ENCODE peak calls at places on chromosomes 1 and 21, in four cellular contexts. S is IMR-90, B is A549, L is K562. H is an unnamed sample.

GRCh38 chr1:186865861-186866260 is 37.1 kb downstream of the PLA2G4A start:
- DNase-seq in S (no peak), B (no peak), L (no peak), H (no peak)

GRCh38 chr1:24622218-24622617 is 20.9 kb upstream of the SRRM1 start:
- DNase-seq in S (no peak), B (no peak), L (no peak), H (no peak)

GRCh38 chr1:92040971-92041370 is 11.2 kb downstream of the EPHX4 start:
- DNase-seq in S (peak), B (no peak), L (no peak), H (no peak)

GRCh38 chr21:32096411-32096810 is 182.4 kb downstream of the MIS18A start:
- DNase-seq in S (no peak), B (peak), L (peak), H (peak)

GRCh38 chr1:209661081-209661480 is 8.9 kb upstream of the LAMB3 start:
- DNase-seq in S (no peak), B (no peak), L (no peak), H (no peak)

GRCh38 chr1:110544753-110545152 is 25.8 kb upstream of the KCNA10 start:
- DNase-seq in S (no peak), B (no peak), L (no peak), H (no peak)

GRCh38 chr21:31554511-31555022 is 104.9 kb upstream of the SOD1 start:
- DNase-seq in S (peak), B (no peak), L (no peak), H (no peak)

GRCh38 chr1:22318279-22318983 is 133.2 kb upstream of the ZBTB40 start:
- DNase-seq in S (no peak), B (no peak), L (no peak), H (no peak)

GRCh38 chr1:232598133-232598532 is 31.8 kb downstream of the SIPA1L2 start:
- DNase-seq in S (no peak), B (no peak), L (no peak), H (no peak)

GRCh38 chr21:37183749-37184148 is 83.4 kb downstream of the VPS26C start:
- DNase-seq in S (no peak), B (no peak), L (no peak), H (no peak)

GRCh38 chr21:38957575-38958340 is 152.0 kb downstream of the ETS2 start:
- DNase-seq in S (no peak), B (no peak), L (no peak), H (no peak)

GRCh38 chr1:107339775-107340174 is 198.9 kb downstream of the NTNG1 start:
- DNase-seq in S (no peak), B (no peak), L (no peak), H (no peak)

GRCh38 chr1:203871114-203871875 is 9.9 kb downstream of the SNRPE start:
- DNase-seq in S (peak), B (peak), L (peak), H (peak)

GRCh38 chr1:206547104-206547503 is 39.8 kb downstream of the RASSF5 start:
- DNase-seq in S (no peak), B (no peak), L (no peak), H (no peak)

GRCh38 chr1:160521554-160521953 is 1.5 kb downstream of the SLAMF6 start:
- DNase-seq in S (no peak), B (no peak), L (no peak), H (no peak)

GRCh38 chr1:160520999-160521398 is 2.1 kb downstream of the SLAMF6 start:
- DNase-seq in S (no peak), B (no peak), L (no peak), H (no peak)

GRCh38 chr1:160522622-160523345 is at the start of gene SLAMF6:
- DNase-seq in S (no peak), B (no peak), L (no peak), H (no peak)

GRCh38 chr1:160520582-160520981 is 2.5 kb downstream of the SLAMF6 start:
- DNase-seq in S (no peak), B (no peak), L (no peak), H (no peak)

DNA sequence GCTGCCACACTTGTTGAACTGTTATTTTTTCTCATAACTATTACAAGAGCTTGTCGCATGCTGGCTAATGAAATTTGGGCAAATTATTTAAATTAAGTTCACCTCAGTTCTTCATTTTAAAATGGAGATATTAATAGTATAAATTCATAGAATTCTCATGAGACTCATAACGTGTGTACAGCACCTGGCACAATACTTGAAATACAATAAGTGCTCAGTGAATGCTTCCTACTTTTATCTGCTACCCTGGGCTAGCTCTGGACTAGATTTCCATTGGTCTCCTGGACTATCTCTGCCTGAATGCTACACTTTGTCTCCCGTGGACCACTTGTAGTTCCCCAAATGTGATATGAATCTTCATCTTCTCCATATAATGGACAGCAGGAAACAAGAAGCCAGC is 919 bp downstream of the SLAMF6 start:
- DNase-seq in S (no peak), B (no peak), L (no peak), H (no peak)
- H3K4me3 ChIP-seq in S (no peak), B (no peak), L (no peak), H (no peak)

GRCh38 chr1:178354816-178355215 is 141.9 kb downstream of the CLEC20A start:
- DNase-seq in S (no peak), B (no peak), L (no peak), H (no peak)
- TF ChIP-seq USF2 in S (no peak), B (no peak), L (no peak), H (no peak)

GRCh38 chr1:77514871-77515776 is 167.3 kb downstream of the ZZZ3 start:
- DNase-seq in S (peak), B (no peak), L (no peak), H (peak)

GRCh38 chr1:77513839-77514763 is 168.4 kb downstream of the ZZZ3 start:
- DNase-seq in S (peak), B (no peak), L (no peak), H (no peak)

GRCh38 chr1:77509898-77510297 is 172.6 kb downstream of the ZZZ3 start:
- DNase-seq in S (no peak), B (no peak), L (no peak), H (no peak)

GRCh38 chr1:77509051-77509492 is 173.4 kb downstream of the ZZZ3 start:
- DNase-seq in S (no peak), B (no peak), L (no peak), H (no peak)

DNA sequence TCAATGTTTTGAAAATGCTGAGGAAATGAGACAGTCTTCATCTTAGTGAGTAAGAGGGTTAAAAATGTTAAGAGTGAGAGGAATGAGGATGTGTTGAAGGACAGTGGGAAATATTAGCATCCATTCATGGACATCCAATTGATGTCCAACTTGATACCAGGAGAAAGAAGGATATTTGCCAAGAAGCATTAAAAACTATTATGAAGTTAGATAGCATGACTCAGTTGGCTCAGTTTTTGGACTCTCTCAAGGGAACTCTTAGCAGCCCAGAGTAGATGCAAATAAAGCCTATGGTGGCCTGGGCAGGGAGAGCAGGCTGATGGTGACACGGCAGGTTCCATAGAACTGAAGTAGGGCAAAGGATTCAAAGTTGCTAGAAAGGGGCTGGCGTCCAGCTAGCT is 171.0 kb downstream of the ZZZ3 start:
- DNase-seq in S (peak), B (no peak), L (no peak), H (no peak)
- TF ChIP-seq MAZ in S (no peak), B (no peak), L (no peak), H (no peak)

DNA sequence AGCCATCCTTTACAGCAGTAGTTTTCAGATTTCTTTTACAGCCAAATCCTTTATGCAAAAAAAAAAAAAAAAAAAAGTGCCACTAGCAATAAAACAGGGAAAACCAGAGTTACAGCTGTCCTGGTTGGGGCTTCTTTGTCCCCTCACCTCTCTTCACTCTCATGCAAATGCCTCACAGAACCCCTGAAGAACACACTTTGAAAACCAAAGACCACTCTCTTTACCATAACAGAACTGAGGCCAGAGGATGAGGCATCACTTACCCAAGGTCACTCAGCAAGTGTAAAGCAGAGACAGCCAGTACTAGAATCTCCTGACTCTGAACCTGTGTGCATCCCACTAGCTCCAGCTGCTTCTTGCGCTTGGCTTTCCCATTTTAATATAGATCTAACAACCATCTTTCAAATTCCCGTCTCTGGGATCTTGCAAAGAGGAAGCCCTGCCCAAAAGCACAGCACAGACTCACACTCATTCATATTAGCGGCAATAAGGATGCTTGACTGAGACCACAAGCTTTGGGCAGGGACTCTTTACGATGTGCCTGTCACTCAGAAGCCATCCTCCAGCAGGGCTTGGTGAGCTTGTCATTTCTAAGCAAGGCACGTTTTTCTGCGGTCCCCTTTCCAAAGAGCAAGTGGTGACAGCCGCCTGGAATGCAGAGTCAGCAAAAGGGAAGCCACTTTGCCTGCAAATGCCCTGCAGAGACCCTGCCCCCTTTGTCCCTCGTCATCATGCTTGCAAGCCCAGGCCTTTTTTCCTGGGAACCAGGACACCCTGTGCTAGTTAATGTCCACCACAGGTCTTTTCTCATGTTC is 76.6 kb upstream of the NFIA start:
- DNase-seq in S (no peak), B (no peak), L (no peak), H (no peak)
- H3K4me3 ChIP-seq in S (no peak), B (no peak), L (no peak), H (no peak)

DNA sequence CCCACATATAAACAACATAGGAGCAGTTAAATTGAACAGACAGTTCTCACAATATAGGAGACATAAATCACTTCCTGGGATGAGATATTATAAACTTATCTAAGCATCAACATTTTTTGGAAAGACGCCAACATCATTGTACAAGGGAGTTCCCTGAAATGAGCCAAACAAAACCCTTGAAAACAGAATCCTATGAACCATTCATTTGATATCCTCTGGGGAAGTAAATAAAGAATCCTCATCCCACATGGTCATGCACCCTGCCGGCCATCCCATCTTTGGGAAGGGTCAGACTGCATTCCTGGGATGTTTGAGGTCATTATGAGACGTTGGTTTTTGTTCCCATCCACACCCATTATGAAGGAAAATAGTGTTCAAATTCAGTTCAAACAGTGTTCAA is 111.8 kb upstream of the USP25 start:
- DNase-seq in S (peak), B (no peak), L (no peak), H (no peak)
- TF ChIP-seq USF2 in S (no peak), B (no peak), L (no peak), H (no peak)

GRCh38 chr1:159860456-159860855 is 2.0 kb downstream of the VSIG8 start:
- DNase-seq in S (no peak), B (no peak), L (no peak), H (no peak)
- TF ChIP-seq MAZ in S (no peak), B (no peak), L (no peak), H (no peak)

GRCh38 chr1:46466477-46467182 is 23.0 kb upstream of the DMBX1 start:
- DNase-seq in S (no peak), B (peak), L (peak), H (no peak)
- H3K4me3 ChIP-seq in S (peak), B (peak), L (peak), H (peak)

H was measured in HepG2.